ENCODE peak calls at places on chromosome 20, in ten cellular contexts. U is hepatocyte; O is CD8-positive, alpha-beta T cell; L is cardiac muscle cell; M is left ventricle myocardium inferior; N is heart left ventricle; W is ascending aorta; G is IMR-90; T is right atrium auricular region; Z is BE2C. Y is an unnamed sample.
A peak's percentile ranks its signal among the peaks of the same experiment; 100 is the strongest.

GRCh38 chr20:52047811-52048302 is 143.7 kb downstream of the ZFP64 start:
- DNase-seq in O (no peak), U (no peak), T (no peak), N (no peak), G (peak; percentile 67), W (no peak), L (peak; percentile 23), Z (no peak), M (no peak), Y (no peak)

GRCh38 chr20:32190608-32191415 is 16.7 kb downstream of the PLAGL2 start:
- DNase-seq in T (no peak), U (peak; percentile 34), N (no peak), L (no peak), O (no peak), M (no peak), W (no peak), Z (no peak), G (no peak), Y (no peak)

GRCh38 chr20:62635852-62636251 is 6.5 kb upstream of the SLCO4A1 start:
- DNase-seq in L (no peak), Z (no peak), N (no peak), W (no peak), T (no peak), O (no peak), G (no peak), U (no peak), M (no peak), Y (no peak)

GRCh38 chr20:63086421-63087235 is 79.9 kb upstream of the BHLHE23 start:
- DNase-seq in Z (peak; percentile 4), W (no peak), M (peak; percentile 4), N (no peak), L (no peak), T (no peak), G (no peak), U (no peak), O (no peak), Y (peak; percentile 53)

GRCh38 chr20:40323411-40323810 is 365.6 kb downstream of the MAFB start:
- DNase-seq in U (no peak), M (no peak), N (no peak), L (no peak), W (no peak), O (no peak), Z (no peak), G (no peak), T (no peak), Y (peak; percentile 64)

GRCh38 chr20:9409352-9409751 is 105.0 kb upstream of the LAMP5 start:
- DNase-seq in O (no peak), T (no peak), G (peak; percentile 60), W (no peak), Z (no peak), N (no peak), L (peak; percentile 10), U (no peak), M (no peak), Y (no peak)

GRCh38 chr20:10594286-10594868 is 79.4 kb downstream of the JAG1 start:
- DNase-seq in W (no peak), T (no peak), L (no peak), M (no peak), Z (no peak), O (no peak), G (no peak), U (no peak), N (no peak), Y (no peak)

GRCh38 chr20:46350201-46350985 is 42.1 kb upstream of the CDH22 start:
- DNase-seq in M (no peak), G (peak; percentile 93), N (no peak), T (no peak), U (peak; percentile 76), W (no peak), O (no peak), Z (peak; percentile 72), L (peak; percentile 87), Y (no peak)

GRCh38 chr20:44014807-44015732 is 100.4 kb downstream of the TOX2 start:
- DNase-seq in N (no peak), Z (no peak), L (peak; percentile 73), M (no peak), T (no peak), U (peak; percentile 19), O (no peak), G (no peak), W (no peak), Y (no peak)

GRCh38 chr20:47801079-47801478 is 15.8 kb upstream of the SULF2 start:
- DNase-seq in O (no peak), G (no peak), T (no peak), L (no peak), W (no peak), M (no peak), N (no peak), Z (no peak), U (no peak), Y (no peak)

GRCh38 chr20:2042400-2042799 is 48.5 kb upstream of the PDYN start:
- DNase-seq in T (no peak), N (no peak), W (no peak), G (peak; percentile 40), M (no peak), U (no peak), L (peak; percentile 40), O (no peak), Z (no peak), Y (no peak)

GRCh38 chr20:59300341-59301081 is at the start of gene EDN3:
- DNase-seq in O (no peak), L (no peak), G (no peak), Z (no peak), W (no peak), U (peak; percentile 29), T (no peak), N (no peak), M (no peak), Y (no peak)

GRCh38 chr20:32034581-32035397 is 17.3 kb upstream of the HCK start:
- DNase-seq in L (no peak), W (no peak), O (no peak), G (no peak), Z (no peak), T (peak; percentile 54), U (no peak), M (no peak), N (peak; percentile 40), Y (peak; percentile 52)

GRCh38 chr20:31919756-31920155 is 32.1 kb downstream of the PDRG1 start:
- DNase-seq in L (no peak), Z (no peak), N (no peak), M (no peak), G (no peak), W (no peak), O (no peak), U (no peak), T (no peak), Y (no peak)

GRCh38 chr20:54228841-54229240 is 21.0 kb downstream of the PFDN4 start:
- DNase-seq in L (peak; percentile 46), T (no peak), W (no peak), Z (no peak), M (no peak), G (peak; percentile 24), N (no peak), U (no peak), O (no peak), Y (no peak)

DNA sequence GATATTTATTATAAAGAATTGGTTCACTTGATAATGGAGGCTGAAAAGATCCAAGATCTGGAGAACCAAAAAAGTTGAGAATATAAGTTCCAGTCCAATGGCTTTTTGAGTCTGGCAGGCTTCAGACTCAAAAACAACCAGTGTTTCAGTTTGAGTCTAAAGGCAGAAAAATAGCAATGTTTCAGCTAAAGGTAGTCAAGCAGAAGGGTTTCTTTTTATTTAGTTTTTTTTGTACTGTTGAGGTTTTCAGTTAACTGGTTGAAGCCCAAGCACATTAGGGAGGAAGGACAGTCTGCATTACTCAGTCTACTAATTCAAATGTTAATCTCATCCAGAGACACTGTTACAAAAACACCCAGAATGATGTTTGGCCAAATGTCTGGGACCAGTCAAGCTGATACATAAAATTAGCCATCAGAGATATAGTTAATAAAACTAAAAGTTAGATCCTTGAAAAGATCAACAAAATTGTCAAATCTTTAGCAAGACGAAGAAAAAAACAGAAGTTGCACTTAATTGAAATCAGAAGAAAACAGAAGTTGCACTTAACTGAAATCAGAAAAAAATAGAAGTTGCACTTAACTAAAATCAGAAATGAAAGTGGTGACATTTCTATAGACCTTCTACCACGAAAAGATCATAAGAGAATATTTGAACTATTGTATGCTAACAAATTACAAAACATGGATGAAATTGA is 980.3 kb upstream of the FLRT3 start:
- DNase-seq in Z (no peak), U (no peak), O (no peak), N (no peak), M (no peak), W (no peak), T (no peak), G (no peak), L (no peak), Y (no peak)
- H3K9me3 ChIP-seq in Z (no peaks in the 10 kb centered on the region), U (no peaks in the 10 kb centered on the region), O (no peaks in the 10 kb centered on the region), N (no peaks in the 10 kb centered on the region), M (peaks cover 12% of the 10 kb centered on the region), W (no peaks in the 10 kb centered on the region), T (no peaks in the 10 kb centered on the region), G (no peaks in the 10 kb centered on the region), L (no peaks in the 10 kb centered on the region), Y (no peaks in the 10 kb centered on the region)

DNA sequence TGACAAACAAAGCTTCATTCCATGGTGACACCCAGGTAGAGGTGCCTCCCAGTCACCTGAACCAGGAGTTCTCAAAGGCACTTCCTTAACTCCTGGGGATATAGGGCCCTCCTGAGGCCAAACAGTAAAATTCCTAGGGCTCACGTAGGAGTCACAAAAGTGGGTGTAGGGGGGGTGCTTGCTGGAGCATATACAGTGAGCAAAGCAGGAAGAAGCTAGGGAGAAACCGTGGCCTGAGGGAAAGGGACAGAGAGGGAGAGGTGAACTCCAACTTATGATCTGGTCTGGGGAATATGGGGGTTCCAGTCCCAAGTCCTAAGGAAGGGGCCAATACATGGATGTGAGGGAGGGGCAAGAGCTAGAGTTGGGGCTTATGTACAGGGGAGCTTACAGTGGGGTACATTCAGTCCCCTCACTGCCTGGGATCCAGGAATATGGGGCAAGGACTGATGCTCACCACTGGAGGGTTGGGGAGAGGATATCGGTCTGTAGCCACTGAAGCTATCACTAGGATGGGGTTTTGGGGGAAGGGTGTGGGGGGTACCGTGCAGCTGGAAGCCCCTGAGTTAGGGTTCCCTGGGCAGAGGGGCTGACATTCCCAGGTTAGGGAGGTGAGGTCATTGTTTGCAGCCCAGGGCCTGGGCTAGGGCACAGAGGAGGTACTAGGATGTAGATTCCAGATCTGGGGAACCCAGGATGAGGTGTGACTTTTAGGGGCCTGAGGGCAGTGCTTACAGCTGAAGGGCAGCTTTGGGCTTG is 950 bp downstream of the PEDS1 start:
- DNase-seq in L (no peak), M (no peak), U (peak; percentile 65), N (no peak), O (no peak), W (no peak), Z (no peak), T (no peak), G (no peak), Y (peak; percentile 67)
- H3K4me1 ChIP-seq in L (peaks cover 6% of the 10 kb centered on the region), M (peaks cover 66% of the 10 kb centered on the region), U (peaks cover 30% of the 10 kb centered on the region), N (peaks cover 52% of the 10 kb centered on the region), O (peaks cover 48% of the 10 kb centered on the region), W (peaks cover 7% of the 10 kb centered on the region), Z (peaks cover 5% of the 10 kb centered on the region), T (peaks cover 50% of the 10 kb centered on the region), G (peaks cover 25% of the 10 kb centered on the region), Y (peaks cover 55% of the 10 kb centered on the region)

GRCh38 chr20:21048841-21049273 is 57.3 kb downstream of the LINC00237 start:
- DNase-seq in U (no peak), W (no peak), G (no peak), N (no peak), Z (peak; percentile 66), M (peak; percentile 20), T (no peak), L (peak; percentile 6), O (peak; percentile 11), Y (no peak)
- TF ChIP-seq CTCF in U (peak; percentile 29), W (no peak), G (peak; percentile 51), N (peak; percentile 70), Z (peak; percentile 88), M (peak; percentile 61), T (peak; percentile 51), L (peak; percentile 54), O (peak; percentile 65), Y (peak; percentile 39)

GRCh38 chr20:49284818-49285217 is 7.0 kb upstream of the ZNFX1 start:
- DNase-seq in O (no peak), W (no peak), L (no peak), T (no peak), N (no peak), U (no peak), G (no peak), M (no peak), Z (no peak), Y (no peak)
- H3K9me3 ChIP-seq in O (peaks cover 59% of the 10 kb centered on the region), W (peaks cover 61% of the 10 kb centered on the region), L (no peaks in the 10 kb centered on the region), T (peaks cover 5% of the 10 kb centered on the region), N (peaks cover 6% of the 10 kb centered on the region), U (no peaks in the 10 kb centered on the region), G (peaks cover 27% of the 10 kb centered on the region), M (peaks cover 70% of the 10 kb centered on the region), Z (no peaks in the 10 kb centered on the region), Y (peaks cover 52% of the 10 kb centered on the region)